ENCODE peak calls at places on chromosomes 1 and 21, in eight cellular contexts. M is colonic mucosa, R is MM.1S, T is uterus, G is aorta, S is psoas muscle, Q is astrocyte, E is transverse colon. N is an unnamed sample.
A peak's percentile ranks its signal among the peaks of the same experiment; 100 is the strongest.

GRCh38 chr1:206606867-206607266 is 5.4 kb downstream of the EIF2D start:
- DNase-seq in M (no peak), R (peak; percentile 66), T (no peak), G (no peak), S (no peak), Q (peak; percentile 12), E (no peak), N (no peak)

GRCh38 chr1:148372731-148373130 is 110.4 kb downstream of the PPIAL4G start:
- DNase-seq in M (peak; percentile 40), R (peak; percentile 19), T (no peak), G (no peak), S (no peak), Q (no peak), E (peak; percentile 34), N (no peak)

GRCh38 chr1:101257500-101258325 is 20.9 kb downstream of the S1PR1 start:
- DNase-seq in M (peak; percentile 76), R (peak; percentile 21), T (no peak), G (no peak), S (no peak), Q (no peak), E (peak; percentile 58), N (no peak)

GRCh38 chr1:56060901-56061300 is 518.5 kb downstream of the PLPP3 start:
- DNase-seq in M (peak; percentile 32), R (no peak), T (no peak), G (no peak), S (no peak), Q (no peak), E (peak; percentile 12), N (no peak)

GRCh38 chr1:119743776-119744597 is 24.7 kb downstream of the HMGCS2 start:
- DNase-seq in M (peak; percentile 71), R (peak; percentile 33), T (peak; percentile 47), G (peak; percentile 63), S (peak; percentile 62), Q (peak; percentile 38), E (peak; percentile 73), N (no peak)

GRCh38 chr1:117760069-117760468 is 154.2 kb downstream of the TENT5C start:
- DNase-seq in M (no peak), R (no peak), T (no peak), G (no peak), S (no peak), Q (no peak), E (no peak), N (no peak)

GRCh38 chr1:31627930-31628421 is 10.5 kb downstream of the HCRTR1 start:
- DNase-seq in M (no peak), R (no peak), T (no peak), G (peak; percentile 76), S (peak; percentile 56), Q (peak; percentile 69), E (no peak), N (no peak)

GRCh38 chr1:1627261-1627841 is 4.6 kb upstream of the MMP23B start:
- DNase-seq in M (peak; percentile 84), R (no peak), T (no peak), G (no peak), S (peak; percentile 14), Q (no peak), E (peak; percentile 88), N (peak; percentile 78)

GRCh38 chr1:57832616-57833015 is 408.8 kb upstream of the DAB1 start:
- DNase-seq in M (no peak), R (no peak), T (no peak), G (no peak), S (no peak), Q (no peak), E (no peak), N (no peak)

GRCh38 chr21:32403201-32403701 is 9.3 kb upstream of the EVA1C start:
- DNase-seq in M (peak; percentile 70), R (peak; percentile 77), T (peak; percentile 86), G (peak; percentile 68), S (peak; percentile 35), Q (peak; percentile 42), E (peak; percentile 59), N (no peak)

GRCh38 chr1:2967881-2968280 is 53.4 kb upstream of the ACTRT2 start:
- DNase-seq in M (no peak), R (no peak), T (no peak), G (no peak), S (no peak), Q (no peak), E (no peak), N (peak; percentile 29)

DNA sequence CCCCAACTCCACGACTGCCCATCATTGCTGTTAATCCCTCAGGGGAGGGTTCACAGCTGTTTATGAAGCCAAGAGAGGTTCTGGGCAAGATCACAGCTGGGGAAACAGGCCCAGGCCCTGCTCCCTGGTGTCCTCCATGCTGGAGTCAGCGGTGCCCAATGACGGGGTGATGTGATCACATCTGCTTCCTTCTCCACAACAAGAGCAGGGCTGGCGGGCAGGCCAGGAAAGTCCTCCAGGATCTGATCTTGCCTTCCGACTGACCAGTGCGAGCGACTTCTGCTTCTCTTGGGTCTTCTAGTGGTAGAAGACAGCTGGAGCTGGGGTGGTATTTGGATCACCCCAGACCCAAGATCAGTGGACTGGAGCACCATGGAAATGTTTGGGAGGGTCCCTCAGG is 951 bp upstream of the LINGO4 start:
- DNase-seq in M (no peak), R (no peak), T (no peak), G (no peak), S (no peak), Q (no peak), E (no peak), N (no peak)
- H3K4me1 ChIP-seq in M (no peaks in the 10 kb centered on the region), R (no peaks in the 10 kb centered on the region), T (no peaks in the 10 kb centered on the region), G (no peaks in the 10 kb centered on the region), S (peaks cover 10% of the 10 kb centered on the region), Q (no peaks in the 10 kb centered on the region), E (no peaks in the 10 kb centered on the region), N (no peaks in the 10 kb centered on the region)

DNA sequence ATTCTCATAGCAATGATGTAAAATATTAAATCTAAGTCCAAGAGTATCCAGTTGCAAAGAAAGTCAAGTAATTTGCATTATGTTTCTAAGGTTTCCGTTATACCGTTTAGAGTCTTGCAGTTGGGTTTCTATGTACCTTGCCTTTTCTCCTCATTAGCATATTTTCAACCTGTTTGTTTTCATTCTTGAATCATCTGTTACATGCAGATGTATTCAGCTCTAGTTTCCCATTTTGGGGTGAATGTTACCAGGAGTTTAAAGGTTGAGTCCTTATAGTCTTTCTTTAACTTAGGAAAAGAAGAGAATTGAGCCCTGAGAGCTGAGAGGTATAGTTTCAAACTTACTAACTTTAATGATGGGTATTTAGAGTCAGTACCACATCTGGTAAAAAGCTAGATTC is 139.9 kb downstream of the NFIA start:
- DNase-seq in M (no peak), R (no peak), T (no peak), G (no peak), S (no peak), Q (no peak), E (no peak), N (no peak)
- H3K4me3 ChIP-seq in M (no peak overlapping the region), R (no peak overlapping the region), T (no peak overlapping the region), G (no peak overlapping the region), S (no peak overlapping the region), Q (no peak overlapping the region), E (no peak overlapping the region), N (no peak overlapping the region)

DNA sequence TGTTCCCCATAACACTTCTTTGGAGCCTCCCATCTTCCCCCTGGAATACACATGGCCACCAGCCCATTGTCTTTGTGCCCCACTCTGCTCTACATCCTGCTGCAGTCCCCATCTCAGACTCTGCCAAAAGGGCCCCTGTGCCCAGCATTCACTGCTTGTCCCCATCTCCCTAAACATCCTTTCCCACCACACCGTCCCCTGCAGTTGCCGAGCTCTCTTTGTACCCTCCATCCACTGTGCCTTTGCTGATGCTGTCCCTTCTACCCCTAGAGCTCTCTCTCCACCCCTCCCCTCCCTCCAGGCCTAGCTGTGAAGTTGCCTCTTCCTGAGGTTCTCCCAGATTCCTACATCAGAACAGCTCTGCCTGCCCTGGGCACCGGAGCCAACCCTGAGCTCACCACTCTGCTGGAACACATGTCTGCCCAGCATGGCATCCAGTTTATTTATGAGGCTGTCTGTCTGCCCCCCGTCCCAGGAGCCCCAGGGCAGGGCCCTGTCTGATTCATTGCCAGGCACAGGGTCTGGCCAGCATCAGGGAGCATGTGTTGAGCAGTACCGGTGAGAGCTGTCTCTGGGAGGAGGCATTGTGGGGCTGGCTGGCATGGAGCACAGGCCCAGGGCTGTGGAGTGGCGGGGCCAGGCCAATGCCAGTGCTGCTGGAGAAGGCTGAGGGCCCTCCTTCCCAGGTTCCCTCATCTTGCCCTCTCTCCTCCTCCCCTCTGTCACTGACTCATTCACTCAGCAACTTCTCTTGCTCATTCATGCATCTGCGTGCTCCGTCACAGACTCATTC is 28.8 kb downstream of the EDN2 start:
- DNase-seq in M (no peak), R (no peak), T (no peak), G (peak; percentile 64), S (no peak), Q (peak; percentile 79), E (peak; percentile 55), N (no peak)
- H3K27ac ChIP-seq in M (no peak overlapping the region), R (no peak overlapping the region), T (no peak overlapping the region), G (no peak overlapping the region), S (no peak overlapping the region), Q (peak overlapping the region; percentile 18), E (peak overlapping the region; percentile 49), N (no peak overlapping the region)

GRCh38 chr1:42935971-42936308 is 22.7 kb downstream of the SLC2A1 start:
- DNase-seq in M (no peak), R (no peak), T (peak; percentile 4), G (no peak), S (no peak), Q (no peak), E (no peak), N (no peak)

GRCh38 chr1:42937141-42937696 is 21.4 kb downstream of the SLC2A1 start:
- DNase-seq in M (peak; percentile 16), R (no peak), T (no peak), G (no peak), S (no peak), Q (peak; percentile 59), E (peak; percentile 9), N (peak; percentile 80)

GRCh38 chr1:42935313-42935624 is 23.4 kb downstream of the SLC2A1 start:
- DNase-seq in M (peak; percentile 24), R (peak; percentile 48), T (peak; percentile 8), G (peak; percentile 70), S (no peak), Q (no peak), E (peak; percentile 72), N (no peak)

GRCh38 chr1:42937836-42938595 is 20.7 kb downstream of the SLC2A1 start:
- DNase-seq in M (peak; percentile 61), R (no peak), T (no peak), G (no peak), S (no peak), Q (no peak), E (peak; percentile 49), N (peak; percentile 42)

DNA sequence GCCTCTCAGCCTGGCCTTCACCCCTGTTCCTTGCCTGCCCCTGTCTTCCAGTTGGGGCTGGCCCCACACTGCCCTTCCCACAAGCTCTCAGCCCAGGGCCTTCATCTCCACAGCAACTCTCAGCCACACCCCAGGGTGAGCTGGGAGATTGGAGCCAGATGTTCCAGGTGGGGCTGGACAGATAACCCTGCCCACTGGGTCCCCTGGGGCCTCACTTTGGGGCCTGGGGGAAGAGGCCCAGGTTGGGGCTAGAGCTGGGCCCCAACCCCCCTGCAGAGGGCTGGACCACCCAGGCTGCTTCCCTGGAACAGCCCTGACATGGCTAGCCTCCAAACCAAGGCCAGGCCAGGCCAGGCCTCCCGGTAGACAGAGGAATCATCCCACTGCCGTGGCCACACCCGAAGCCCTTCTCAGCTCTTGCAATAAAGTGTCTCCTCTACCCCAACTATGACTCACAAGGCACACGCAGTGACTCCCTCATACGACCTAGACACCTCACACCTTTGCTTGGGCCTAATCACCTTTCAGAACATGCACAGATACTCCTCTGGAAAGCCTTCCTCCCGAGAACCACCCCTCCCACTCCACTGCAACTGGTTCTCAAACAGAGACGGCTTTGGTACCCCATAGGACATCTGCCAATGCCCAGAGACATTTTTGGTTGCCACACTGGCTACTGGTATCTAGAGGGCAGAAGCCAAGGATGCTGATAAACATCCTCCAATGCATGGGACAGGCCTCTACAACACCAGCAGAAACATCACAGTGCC is 22.2 kb downstream of the SLC2A1 start:
- DNase-seq in M (peak; percentile 62), R (no peak), T (peak; percentile 26), G (no peak), S (peak; percentile 53), Q (peak; percentile 60), E (peak; percentile 67), N (peak; percentile 91)
- H3K4me1 ChIP-seq in M (peaks cover 67% of the 10 kb centered on the region), R (peaks cover 39% of the 10 kb centered on the region), T (peaks cover 5% of the 10 kb centered on the region), G (peaks cover 4% of the 10 kb centered on the region), S (peaks cover 21% of the 10 kb centered on the region), Q (peaks cover 43% of the 10 kb centered on the region), E (peaks cover 82% of the 10 kb centered on the region), N (peaks cover 88% of the 10 kb centered on the region)